ENCODE peak calls at places on chromosomes 2 and 18, in four cellular contexts. One of them, this sample, is unnamed.

GRCh38 chr2:64799592-64800252 is 146.0 kb upstream of the SERTAD2 start:
- DNase-seq in stomach: peak; percentile 39
- DNase-seq in Peyer's patch: no peak
- DNase-seq in left ventricle myocardium inferior: no peak
- DNase-seq in this sample: no peak

GRCh38 chr2:203783496-203784203 is 77.2 kb downstream of the CD28 start:
- DNase-seq in left ventricle myocardium inferior: no peak
- DNase-seq in Peyer's patch: no peak
- DNase-seq in stomach: no peak
- DNase-seq in this sample: no peak

GRCh38 chr18:35526476-35527120 is 28.8 kb upstream of the INO80C start:
- DNase-seq in left ventricle myocardium inferior: no peak
- DNase-seq in Peyer's patch: no peak
- DNase-seq in stomach: no peak
- DNase-seq in this sample: peak; percentile 37

GRCh38 chr2:218074031-218074430 is 5.0 kb downstream of the RUFY4 start:
- DNase-seq in left ventricle myocardium inferior: no peak
- DNase-seq in Peyer's patch: no peak
- DNase-seq in stomach: peak; percentile 47
- DNase-seq in this sample: no peak

GRCh38 chr2:58606799-58607198 is 365.7 kb upstream of the FANCL start:
- DNase-seq in left ventricle myocardium inferior: no peak
- DNase-seq in Peyer's patch: no peak
- DNase-seq in stomach: no peak
- DNase-seq in this sample: no peak

GRCh38 chr2:171347158-171347557 is 86.6 kb downstream of the METTL8 start:
- DNase-seq in Peyer's patch: no peak
- DNase-seq in left ventricle myocardium inferior: no peak
- DNase-seq in stomach: no peak
- DNase-seq in this sample: no peak

GRCh38 chr18:58858591-58859468 is 5.8 kb upstream of the ZNF532 start:
- DNase-seq in stomach: no peak
- DNase-seq in Peyer's patch: no peak
- DNase-seq in left ventricle myocardium inferior: no peak
- DNase-seq in this sample: no peak

GRCh38 chr2:219250044-219250781 is 2.8 kb upstream of the TUBA4B start:
- DNase-seq in Peyer's patch: no peak
- DNase-seq in stomach: no peak
- DNase-seq in left ventricle myocardium inferior: no peak
- DNase-seq in this sample: no peak

GRCh38 chr2:237742191-237742590 is 56.4 kb upstream of the RBM44 start:
- DNase-seq in stomach: no peak
- DNase-seq in left ventricle myocardium inferior: no peak
- DNase-seq in Peyer's patch: peak; percentile 70
- DNase-seq in this sample: no peak

GRCh38 chr2:120934891-120935338 is 199.2 kb downstream of the GLI2 start:
- DNase-seq in left ventricle myocardium inferior: no peak
- DNase-seq in Peyer's patch: no peak
- DNase-seq in stomach: peak; percentile 50
- DNase-seq in this sample: peak; percentile 61

GRCh38 chr18:79917351-79918088 is 33.9 kb downstream of the SLC66A2 start:
- DNase-seq in left ventricle myocardium inferior: no peak
- DNase-seq in stomach: no peak
- DNase-seq in Peyer's patch: peak; percentile 37
- DNase-seq in this sample: peak; percentile 11

GRCh38 chr2:229779650-229780049 is 65.3 kb upstream of the DNER start:
- DNase-seq in left ventricle myocardium inferior: no peak
- DNase-seq in stomach: no peak
- DNase-seq in Peyer's patch: no peak
- DNase-seq in this sample: no peak

GRCh38 chr2:199230091-199230490 is 227.6 kb downstream of the SATB2 start:
- DNase-seq in Peyer's patch: no peak
- DNase-seq in stomach: no peak
- DNase-seq in left ventricle myocardium inferior: no peak
- DNase-seq in this sample: no peak

GRCh38 chr2:12624911-12625598 is 91.7 kb upstream of the TRIB2 start:
- DNase-seq in Peyer's patch: no peak
- DNase-seq in stomach: no peak
- DNase-seq in left ventricle myocardium inferior: no peak
- DNase-seq in this sample: no peak

GRCh38 chr2:83615491-83615890 is 843.6 kb downstream of the SUCLG1 start:
- DNase-seq in stomach: no peak
- DNase-seq in Peyer's patch: no peak
- DNase-seq in left ventricle myocardium inferior: no peak
- DNase-seq in this sample: no peak

GRCh38 chr2:120014231-120014990 is 1.5 kb downstream of the EPB41L5 start:
- DNase-seq in left ventricle myocardium inferior: no peak
- DNase-seq in Peyer's patch: no peak
- DNase-seq in stomach: no peak
- DNase-seq in this sample: no peak

GRCh38 chr2:143493339-143493738 is 364.1 kb downstream of the ARHGAP15 start:
- DNase-seq in Peyer's patch: no peak
- DNase-seq in stomach: no peak
- DNase-seq in left ventricle myocardium inferior: no peak
- DNase-seq in this sample: no peak

GRCh38 chr2:174445248-174445647 is 41.6 kb downstream of the GPR155 start:
- DNase-seq in Peyer's patch: no peak
- DNase-seq in stomach: no peak
- DNase-seq in left ventricle myocardium inferior: no peak
- DNase-seq in this sample: no peak

GRCh38 chr2:37011126-37011525 is 44.8 kb upstream of the STRN start:
- DNase-seq in stomach: no peak
- DNase-seq in left ventricle myocardium inferior: no peak
- DNase-seq in Peyer's patch: no peak
- DNase-seq in this sample: no peak

GRCh38 chr18:11310476-11311086 is 161.2 kb upstream of the PIEZO2 start:
- DNase-seq in Peyer's patch: no peak
- DNase-seq in stomach: no peak
- DNase-seq in left ventricle myocardium inferior: peak; percentile 29
- DNase-seq in this sample: peak; percentile 79

GRCh38 chr2:16713011-16713423 is 47.4 kb upstream of the CYRIA start:
- DNase-seq in left ventricle myocardium inferior: no peak
- DNase-seq in stomach: no peak
- DNase-seq in Peyer's patch: no peak
- DNase-seq in this sample: no peak

DNA sequence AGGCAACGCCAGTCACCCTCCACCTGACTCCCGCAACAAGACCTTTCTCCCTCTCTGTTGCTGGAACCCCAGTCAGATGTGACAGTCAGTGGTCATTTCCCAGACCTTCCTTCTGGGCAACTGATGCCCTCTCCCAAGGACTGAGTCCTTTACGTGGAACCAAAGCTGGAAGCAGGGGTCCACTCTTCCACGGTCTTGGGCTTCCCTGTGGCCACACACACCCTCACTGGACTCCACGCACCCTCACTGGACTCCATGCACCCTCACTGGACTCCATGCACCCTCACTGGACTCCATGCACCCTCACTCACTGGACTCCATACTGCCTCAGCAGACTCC is 7.1 kb downstream of the PTMA start:
- DNase-seq in Peyer's patch: no peak
- DNase-seq in left ventricle myocardium inferior: no peak
- DNase-seq in stomach: no peak
- DNase-seq in this sample: no peak
- TF ChIP-seq CTCF in Peyer's patch: no peak
- TF ChIP-seq CTCF in left ventricle myocardium inferior: peak; percentile 3
- TF ChIP-seq CTCF in stomach: no peak
- TF ChIP-seq CTCF in this sample: no peak

GRCh38 chr2:8538531-8538930 is 143.3 kb upstream of the ID2 start:
- DNase-seq in Peyer's patch: no peak
- DNase-seq in left ventricle myocardium inferior: no peak
- DNase-seq in stomach: peak; percentile 17
- DNase-seq in this sample: no peak
- H3K4me3 ChIP-seq in Peyer's patch: no peak overlapping the region
- H3K4me3 ChIP-seq in left ventricle myocardium inferior: no peak overlapping the region
- H3K4me3 ChIP-seq in stomach: no peak overlapping the region
- H3K4me3 ChIP-seq in this sample: no peak overlapping the region

GRCh38 chr18:55403555-55403954 is 184.4 kb downstream of the TCF4 start:
- DNase-seq in left ventricle myocardium inferior: no peak
- DNase-seq in Peyer's patch: no peak
- DNase-seq in stomach: no peak
- DNase-seq in this sample: no peak

GRCh38 chr18:55405655-55406373 is 182.2 kb downstream of the TCF4 start:
- DNase-seq in Peyer's patch: no peak
- DNase-seq in left ventricle myocardium inferior: peak; percentile 87
- DNase-seq in stomach: peak; percentile 47
- DNase-seq in this sample: peak; percentile 95

GRCh38 chr18:55404811-55405654 is 183.0 kb downstream of the TCF4 start:
- DNase-seq in left ventricle myocardium inferior: no peak
- DNase-seq in Peyer's patch: no peak
- DNase-seq in stomach: no peak
- DNase-seq in this sample: no peak

GRCh38 chr18:55402731-55403405 is 185.1 kb downstream of the TCF4 start:
- DNase-seq in stomach: no peak
- DNase-seq in left ventricle myocardium inferior: no peak
- DNase-seq in Peyer's patch: no peak
- DNase-seq in this sample: no peak

GRCh38 chr18:55404136-55404810 is 183.7 kb downstream of the TCF4 start:
- DNase-seq in left ventricle myocardium inferior: no peak
- DNase-seq in stomach: no peak
- DNase-seq in Peyer's patch: no peak
- DNase-seq in this sample: no peak
- H3K27ac ChIP-seq in left ventricle myocardium inferior: peak overlapping the region; percentile 81
- H3K27ac ChIP-seq in stomach: peak overlapping the region; percentile 11
- H3K27ac ChIP-seq in Peyer's patch: peak overlapping the region; percentile 47
- H3K27ac ChIP-seq in this sample: peak overlapping the region; percentile 48

DNA sequence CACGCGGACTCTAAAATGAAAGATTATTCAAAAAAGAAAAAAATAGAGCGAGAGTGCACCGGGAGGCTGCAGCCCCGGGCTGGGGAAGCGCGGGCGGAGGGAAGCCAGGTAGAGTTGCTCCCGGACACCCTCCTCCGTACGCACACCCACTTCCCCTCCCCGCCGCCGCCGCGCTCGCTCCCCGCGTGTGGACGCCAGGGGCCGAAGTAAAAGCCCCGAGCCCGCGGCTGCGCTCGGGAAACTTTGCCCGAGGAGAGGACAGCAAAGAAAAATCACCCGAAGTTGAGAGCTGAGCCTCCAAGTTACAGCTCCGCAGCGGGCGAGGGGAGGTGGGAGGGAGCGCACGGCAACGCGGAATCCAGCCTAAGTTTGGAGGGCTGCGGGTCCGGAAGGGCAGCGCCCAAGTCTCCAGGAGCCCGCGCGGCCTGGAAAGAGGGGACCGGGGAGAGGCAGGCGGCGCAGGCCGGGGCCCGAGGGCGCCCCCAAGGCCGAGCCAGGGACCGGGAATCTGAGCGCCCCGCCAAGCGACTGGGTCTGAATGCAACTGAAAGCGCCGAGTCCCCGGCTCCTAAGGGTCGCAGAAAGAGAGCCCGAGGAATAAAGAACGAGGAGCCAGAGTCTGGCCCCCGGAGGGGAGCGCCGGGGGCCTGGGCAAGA is 666 bp upstream of the BCL11A start:
- DNase-seq in Peyer's patch: peak; percentile 76
- DNase-seq in stomach: no peak
- DNase-seq in left ventricle myocardium inferior: peak; percentile 33
- DNase-seq in this sample: no peak
- TF ChIP-seq CTCF in Peyer's patch: no peak
- TF ChIP-seq CTCF in stomach: no peak
- TF ChIP-seq CTCF in left ventricle myocardium inferior: no peak
- TF ChIP-seq CTCF in this sample: no peak

GRCh38 chr18:55407774-55408535 is 180.0 kb downstream of the TCF4 start:
- DNase-seq in stomach: no peak
- DNase-seq in left ventricle myocardium inferior: no peak
- DNase-seq in Peyer's patch: no peak
- DNase-seq in this sample: no peak

GRCh38 chr18:55407191-55407590 is 180.8 kb downstream of the TCF4 start:
- DNase-seq in left ventricle myocardium inferior: no peak
- DNase-seq in Peyer's patch: no peak
- DNase-seq in stomach: no peak
- DNase-seq in this sample: no peak

GRCh38 chr18:55401275-55401620 is 186.7 kb downstream of the TCF4 start:
- DNase-seq in Peyer's patch: no peak
- DNase-seq in stomach: no peak
- DNase-seq in left ventricle myocardium inferior: no peak
- DNase-seq in this sample: no peak

GRCh38 chr18:55401638-55402191 is 186.3 kb downstream of the TCF4 start:
- DNase-seq in left ventricle myocardium inferior: no peak
- DNase-seq in stomach: no peak
- DNase-seq in Peyer's patch: no peak
- DNase-seq in this sample: peak; percentile 73

GRCh38 chr18:55406374-55407045 is 181.5 kb downstream of the TCF4 start:
- DNase-seq in stomach: no peak
- DNase-seq in Peyer's patch: no peak
- DNase-seq in left ventricle myocardium inferior: no peak
- DNase-seq in this sample: no peak
- H3K4me3 ChIP-seq in stomach: no peak overlapping the region
- H3K4me3 ChIP-seq in Peyer's patch: no peak overlapping the region
- H3K4me3 ChIP-seq in left ventricle myocardium inferior: no peak overlapping the region
- H3K4me3 ChIP-seq in this sample: no peak overlapping the region

DNA sequence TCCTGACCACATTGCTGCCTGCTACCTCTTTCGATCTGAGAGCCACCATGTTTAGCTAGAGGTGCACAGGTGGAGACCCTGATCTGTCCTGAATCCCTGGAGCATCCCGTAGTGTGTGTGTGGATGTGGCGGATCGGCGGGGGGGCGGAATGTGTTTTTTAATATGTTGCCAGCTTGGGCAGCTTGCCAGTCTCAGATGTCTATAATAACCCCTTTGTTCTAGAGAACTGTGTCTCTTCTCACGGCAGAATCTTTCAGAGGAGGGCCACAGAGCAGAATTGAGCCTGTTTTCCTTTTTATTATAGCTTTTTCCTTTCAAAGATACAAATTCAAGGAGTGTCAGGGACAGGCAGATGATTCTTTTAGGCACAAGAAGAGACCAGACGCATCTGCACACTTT is 934.1 kb upstream of the KLHL29 start:
- DNase-seq in stomach: no peak
- DNase-seq in Peyer's patch: no peak
- DNase-seq in left ventricle myocardium inferior: no peak
- DNase-seq in this sample: peak; percentile 47
- H3K27ac ChIP-seq in stomach: no peak overlapping the region
- H3K27ac ChIP-seq in Peyer's patch: no peak overlapping the region
- H3K27ac ChIP-seq in left ventricle myocardium inferior: no peak overlapping the region
- H3K27ac ChIP-seq in this sample: no peak overlapping the region